ENCODE peak calls at places on chromosomes 6 and 20, in ten cellular contexts. One of them, this sample, is unnamed.
A peak's percentile ranks its signal among the peaks of the same experiment; 100 is the strongest.

GRCh38 chr6:2990932-2991506 is 8.7 kb upstream of the NQO2 start:
- DNase-seq in heart right ventricle: no peak
- DNase-seq in hepatocyte: no peak
- DNase-seq in CD4-positive, alpha-beta T cell: no peak
- DNase-seq in mesendoderm: no peak
- DNase-seq in NAMALWA: no peak
- DNase-seq in effector CD4-positive, alpha-beta T cell: no peak
- DNase-seq in NCI-H2081: no peak
- DNase-seq in adipocyte: no peak
- DNase-seq in tibial nerve: no peak
- DNase-seq in this sample: no peak

GRCh38 chr6:3305216-3305565 is 46.4 kb downstream of the PSMG4 start:
- DNase-seq in NCI-H2081: no peak
- DNase-seq in NAMALWA: no peak
- DNase-seq in tibial nerve: no peak
- DNase-seq in effector CD4-positive, alpha-beta T cell: no peak
- DNase-seq in heart right ventricle: no peak
- DNase-seq in mesendoderm: no peak
- DNase-seq in hepatocyte: no peak
- DNase-seq in CD4-positive, alpha-beta T cell: no peak
- DNase-seq in adipocyte: no peak
- DNase-seq in this sample: no peak

GRCh38 chr6:167996424-167997199 is 859 bp upstream of the KIF25 start:
- DNase-seq in effector CD4-positive, alpha-beta T cell: no peak
- DNase-seq in adipocyte: no peak
- DNase-seq in NAMALWA: no peak
- DNase-seq in tibial nerve: no peak
- DNase-seq in heart right ventricle: no peak
- DNase-seq in hepatocyte: no peak
- DNase-seq in mesendoderm: peak; percentile 40
- DNase-seq in NCI-H2081: no peak
- DNase-seq in CD4-positive, alpha-beta T cell: no peak
- DNase-seq in this sample: no peak

GRCh38 chr6:45163952-45164766 is 164.0 kb upstream of the RUNX2 start:
- DNase-seq in hepatocyte: no peak
- DNase-seq in heart right ventricle: no peak
- DNase-seq in adipocyte: no peak
- DNase-seq in effector CD4-positive, alpha-beta T cell: no peak
- DNase-seq in mesendoderm: peak; percentile 53
- DNase-seq in tibial nerve: no peak
- DNase-seq in CD4-positive, alpha-beta T cell: no peak
- DNase-seq in NAMALWA: no peak
- DNase-seq in NCI-H2081: no peak
- DNase-seq in this sample: no peak

GRCh38 chr6:88298446-88298845 is 132.3 kb upstream of the CNR1 start:
- DNase-seq in tibial nerve: no peak
- DNase-seq in NAMALWA: no peak
- DNase-seq in mesendoderm: no peak
- DNase-seq in adipocyte: no peak
- DNase-seq in hepatocyte: no peak
- DNase-seq in CD4-positive, alpha-beta T cell: no peak
- DNase-seq in heart right ventricle: no peak
- DNase-seq in effector CD4-positive, alpha-beta T cell: no peak
- DNase-seq in NCI-H2081: no peak
- DNase-seq in this sample: no peak

GRCh38 chr6:90610671-90611542 is 24.0 kb upstream of the MAP3K7 start:
- DNase-seq in hepatocyte: peak; percentile 38
- DNase-seq in NAMALWA: peak; percentile 43
- DNase-seq in tibial nerve: peak; percentile 8
- DNase-seq in mesendoderm: peak; percentile 82
- DNase-seq in effector CD4-positive, alpha-beta T cell: no peak
- DNase-seq in adipocyte: peak; percentile 60
- DNase-seq in CD4-positive, alpha-beta T cell: no peak
- DNase-seq in heart right ventricle: peak; percentile 42
- DNase-seq in NCI-H2081: peak; percentile 56
- DNase-seq in this sample: no peak

GRCh38 chr6:142291512-142291911 is 10.3 kb upstream of the ADGRG6 start:
- DNase-seq in mesendoderm: no peak
- DNase-seq in effector CD4-positive, alpha-beta T cell: no peak
- DNase-seq in heart right ventricle: no peak
- DNase-seq in adipocyte: peak; percentile 11
- DNase-seq in tibial nerve: no peak
- DNase-seq in NCI-H2081: no peak
- DNase-seq in CD4-positive, alpha-beta T cell: no peak
- DNase-seq in hepatocyte: no peak
- DNase-seq in NAMALWA: no peak
- DNase-seq in this sample: no peak

GRCh38 chr6:11772109-11772830 is 6.3 kb downstream of the ADTRP start:
- DNase-seq in adipocyte: peak; percentile 96
- DNase-seq in NCI-H2081: no peak
- DNase-seq in effector CD4-positive, alpha-beta T cell: no peak
- DNase-seq in mesendoderm: peak; percentile 86
- DNase-seq in NAMALWA: no peak
- DNase-seq in hepatocyte: peak; percentile 69
- DNase-seq in heart right ventricle: no peak
- DNase-seq in tibial nerve: peak; percentile 48
- DNase-seq in CD4-positive, alpha-beta T cell: no peak
- DNase-seq in this sample: no peak

GRCh38 chr20:25083773-25084615 is 2.1 kb upstream of the VSX1 start:
- DNase-seq in effector CD4-positive, alpha-beta T cell: no peak
- DNase-seq in hepatocyte: peak; percentile 51
- DNase-seq in CD4-positive, alpha-beta T cell: no peak
- DNase-seq in adipocyte: no peak
- DNase-seq in NCI-H2081: no peak
- DNase-seq in mesendoderm: no peak
- DNase-seq in tibial nerve: no peak
- DNase-seq in heart right ventricle: no peak
- DNase-seq in NAMALWA: peak; percentile 48
- DNase-seq in this sample: no peak

GRCh38 chr20:14617123-14617522 is 279.7 kb upstream of the FLRT3 start:
- DNase-seq in effector CD4-positive, alpha-beta T cell: no peak
- DNase-seq in adipocyte: no peak
- DNase-seq in heart right ventricle: no peak
- DNase-seq in hepatocyte: peak; percentile 22
- DNase-seq in NAMALWA: no peak
- DNase-seq in mesendoderm: no peak
- DNase-seq in CD4-positive, alpha-beta T cell: no peak
- DNase-seq in NCI-H2081: no peak
- DNase-seq in tibial nerve: no peak
- DNase-seq in this sample: no peak

GRCh38 chr6:1544603-1545002 is 65.1 kb upstream of the FOXC1 start:
- DNase-seq in tibial nerve: no peak
- DNase-seq in CD4-positive, alpha-beta T cell: no peak
- DNase-seq in mesendoderm: no peak
- DNase-seq in NCI-H2081: no peak
- DNase-seq in effector CD4-positive, alpha-beta T cell: no peak
- DNase-seq in hepatocyte: no peak
- DNase-seq in NAMALWA: no peak
- DNase-seq in adipocyte: no peak
- DNase-seq in heart right ventricle: no peak
- DNase-seq in this sample: no peak

GRCh38 chr20:10357061-10357708 is 76.8 kb downstream of the MKKS start:
- DNase-seq in tibial nerve: no peak
- DNase-seq in heart right ventricle: no peak
- DNase-seq in adipocyte: no peak
- DNase-seq in hepatocyte: no peak
- DNase-seq in NAMALWA: no peak
- DNase-seq in NCI-H2081: no peak
- DNase-seq in mesendoderm: no peak
- DNase-seq in effector CD4-positive, alpha-beta T cell: no peak
- DNase-seq in CD4-positive, alpha-beta T cell: no peak
- DNase-seq in this sample: no peak

GRCh38 chr20:22503577-22503976 is 80.8 kb downstream of the FOXA2 start:
- DNase-seq in effector CD4-positive, alpha-beta T cell: no peak
- DNase-seq in NAMALWA: no peak
- DNase-seq in heart right ventricle: no peak
- DNase-seq in mesendoderm: no peak
- DNase-seq in NCI-H2081: no peak
- DNase-seq in CD4-positive, alpha-beta T cell: no peak
- DNase-seq in hepatocyte: no peak
- DNase-seq in tibial nerve: no peak
- DNase-seq in adipocyte: no peak
- DNase-seq in this sample: no peak

GRCh38 chr6:111096246-111096645 is 8.9 kb downstream of the SLC16A10 start:
- DNase-seq in adipocyte: no peak
- DNase-seq in CD4-positive, alpha-beta T cell: peak; percentile 47
- DNase-seq in tibial nerve: no peak
- DNase-seq in NCI-H2081: peak; percentile 89
- DNase-seq in effector CD4-positive, alpha-beta T cell: peak; percentile 29
- DNase-seq in mesendoderm: no peak
- DNase-seq in heart right ventricle: no peak
- DNase-seq in NAMALWA: peak; percentile 22
- DNase-seq in hepatocyte: peak; percentile 17
- DNase-seq in this sample: no peak

GRCh38 chr20:63118786-63119450 is 97.0 kb downstream of the YTHDF1 start:
- DNase-seq in CD4-positive, alpha-beta T cell: no peak
- DNase-seq in adipocyte: no peak
- DNase-seq in NAMALWA: no peak
- DNase-seq in hepatocyte: no peak
- DNase-seq in heart right ventricle: no peak
- DNase-seq in tibial nerve: no peak
- DNase-seq in mesendoderm: no peak
- DNase-seq in NCI-H2081: no peak
- DNase-seq in effector CD4-positive, alpha-beta T cell: no peak
- DNase-seq in this sample: no peak

GRCh38 chr6:119355157-119355556 is 5.6 kb upstream of the MAN1A1 start:
- DNase-seq in heart right ventricle: no peak
- DNase-seq in NCI-H2081: no peak
- DNase-seq in mesendoderm: no peak
- DNase-seq in adipocyte: peak; percentile 48
- DNase-seq in tibial nerve: peak; percentile 82
- DNase-seq in CD4-positive, alpha-beta T cell: no peak
- DNase-seq in NAMALWA: peak; percentile 73
- DNase-seq in hepatocyte: no peak
- DNase-seq in effector CD4-positive, alpha-beta T cell: no peak
- DNase-seq in this sample: no peak

GRCh38 chr6:156269751-156270369 is 507.3 kb upstream of the ARID1B start:
- DNase-seq in heart right ventricle: no peak
- DNase-seq in effector CD4-positive, alpha-beta T cell: no peak
- DNase-seq in mesendoderm: no peak
- DNase-seq in NCI-H2081: no peak
- DNase-seq in NAMALWA: no peak
- DNase-seq in adipocyte: no peak
- DNase-seq in tibial nerve: no peak
- DNase-seq in CD4-positive, alpha-beta T cell: peak; percentile 2
- DNase-seq in hepatocyte: no peak
- DNase-seq in this sample: no peak

GRCh38 chr20:57165427-57166004 is 100.9 kb downstream of the BMP7 start:
- DNase-seq in hepatocyte: no peak
- DNase-seq in NCI-H2081: no peak
- DNase-seq in CD4-positive, alpha-beta T cell: no peak
- DNase-seq in tibial nerve: no peak
- DNase-seq in heart right ventricle: no peak
- DNase-seq in NAMALWA: no peak
- DNase-seq in effector CD4-positive, alpha-beta T cell: no peak
- DNase-seq in adipocyte: no peak
- DNase-seq in mesendoderm: no peak
- DNase-seq in this sample: no peak

GRCh38 chr20:58078741-58079522 is 149.5 kb downstream of the ANKRD60 start:
- DNase-seq in mesendoderm: no peak
- DNase-seq in hepatocyte: no peak
- DNase-seq in heart right ventricle: peak; percentile 34
- DNase-seq in effector CD4-positive, alpha-beta T cell: no peak
- DNase-seq in NCI-H2081: no peak
- DNase-seq in CD4-positive, alpha-beta T cell: no peak
- DNase-seq in tibial nerve: no peak
- DNase-seq in NAMALWA: no peak
- DNase-seq in adipocyte: peak; percentile 47
- DNase-seq in this sample: no peak

GRCh38 chr6:56349196-56349595 is 101.8 kb upstream of the COL21A1 start:
- DNase-seq in heart right ventricle: no peak
- DNase-seq in hepatocyte: no peak
- DNase-seq in adipocyte: peak; percentile 79
- DNase-seq in NAMALWA: no peak
- DNase-seq in mesendoderm: no peak
- DNase-seq in tibial nerve: no peak
- DNase-seq in CD4-positive, alpha-beta T cell: no peak
- DNase-seq in NCI-H2081: no peak
- DNase-seq in effector CD4-positive, alpha-beta T cell: no peak
- DNase-seq in this sample: no peak

GRCh38 chr6:128118401-128118800 is 217.5 kb upstream of the THEMIS start:
- DNase-seq in NAMALWA: no peak
- DNase-seq in CD4-positive, alpha-beta T cell: no peak
- DNase-seq in mesendoderm: no peak
- DNase-seq in effector CD4-positive, alpha-beta T cell: no peak
- DNase-seq in heart right ventricle: no peak
- DNase-seq in adipocyte: peak; percentile 58
- DNase-seq in hepatocyte: no peak
- DNase-seq in NCI-H2081: no peak
- DNase-seq in tibial nerve: no peak
- DNase-seq in this sample: no peak

GRCh38 chr6:113184291-113184690 is 672.9 kb upstream of the MARCKS start:
- DNase-seq in mesendoderm: no peak
- DNase-seq in CD4-positive, alpha-beta T cell: no peak
- DNase-seq in hepatocyte: no peak
- DNase-seq in NAMALWA: no peak
- DNase-seq in adipocyte: peak; percentile 75
- DNase-seq in heart right ventricle: no peak
- DNase-seq in effector CD4-positive, alpha-beta T cell: no peak
- DNase-seq in tibial nerve: no peak
- DNase-seq in NCI-H2081: no peak
- DNase-seq in this sample: no peak

GRCh38 chr6:44254201-44254956 is 2.9 kb downstream of the SLC35B2 start:
- DNase-seq in adipocyte: no peak
- DNase-seq in effector CD4-positive, alpha-beta T cell: no peak
- DNase-seq in heart right ventricle: no peak
- DNase-seq in tibial nerve: no peak
- DNase-seq in mesendoderm: no peak
- DNase-seq in CD4-positive, alpha-beta T cell: no peak
- DNase-seq in NCI-H2081: no peak
- DNase-seq in NAMALWA: peak; percentile 69
- DNase-seq in hepatocyte: no peak
- DNase-seq in this sample: no peak

This sample was measured in omental fat pad.